ENCODE peak calls at places on chromosomes 13 and 19, in nine cellular contexts. One of them, this sample, is unnamed.

GRCh38 chr19:798415-799075 is 1.3 kb downstream of the PTBP1 start:
- DNase-seq in cardiac fibroblast: no peak
- DNase-seq in left ventricle myocardium inferior: no peak
- DNase-seq in GM12864: no peak
- DNase-seq in cardiac muscle cell: peak; percentile 20
- DNase-seq in lower lobe of right lung: peak; percentile 51
- DNase-seq in HCT116: no peak
- DNase-seq in PC-3: no peak
- DNase-seq in CD8-positive, alpha-beta T cell: no peak
- DNase-seq in this sample: no peak

GRCh38 chr19:3683866-3684816 is 16.1 kb downstream of the PIP5K1C start:
- DNase-seq in CD8-positive, alpha-beta T cell: no peak
- DNase-seq in PC-3: no peak
- DNase-seq in cardiac fibroblast: peak; percentile 39
- DNase-seq in lower lobe of right lung: peak; percentile 46
- DNase-seq in GM12864: no peak
- DNase-seq in cardiac muscle cell: no peak
- DNase-seq in left ventricle myocardium inferior: no peak
- DNase-seq in HCT116: no peak
- DNase-seq in this sample: no peak

GRCh38 chr13:75250526-75251183 is 231.3 kb downstream of the TBC1D4 start:
- DNase-seq in cardiac muscle cell: no peak
- DNase-seq in left ventricle myocardium inferior: no peak
- DNase-seq in lower lobe of right lung: no peak
- DNase-seq in PC-3: no peak
- DNase-seq in cardiac fibroblast: peak; percentile 86
- DNase-seq in HCT116: no peak
- DNase-seq in GM12864: no peak
- DNase-seq in CD8-positive, alpha-beta T cell: no peak
- DNase-seq in this sample: no peak

GRCh38 chr19:31334849-31335624 is 14.2 kb downstream of the TSHZ3 start:
- DNase-seq in cardiac muscle cell: no peak
- DNase-seq in HCT116: no peak
- DNase-seq in left ventricle myocardium inferior: no peak
- DNase-seq in PC-3: no peak
- DNase-seq in CD8-positive, alpha-beta T cell: no peak
- DNase-seq in cardiac fibroblast: peak; percentile 47
- DNase-seq in lower lobe of right lung: no peak
- DNase-seq in GM12864: no peak
- DNase-seq in this sample: no peak

GRCh38 chr13:73720216-73720840 is 413.9 kb downstream of the KLF12 start:
- DNase-seq in PC-3: no peak
- DNase-seq in HCT116: no peak
- DNase-seq in left ventricle myocardium inferior: no peak
- DNase-seq in cardiac muscle cell: no peak
- DNase-seq in cardiac fibroblast: peak; percentile 35
- DNase-seq in lower lobe of right lung: no peak
- DNase-seq in GM12864: no peak
- DNase-seq in CD8-positive, alpha-beta T cell: no peak
- DNase-seq in this sample: no peak

GRCh38 chr13:42048323-42048624 is 174 bp upstream of the DGKH start:
- DNase-seq in GM12864: no peak
- DNase-seq in lower lobe of right lung: no peak
- DNase-seq in cardiac fibroblast: no peak
- DNase-seq in CD8-positive, alpha-beta T cell: no peak
- DNase-seq in cardiac muscle cell: no peak
- DNase-seq in HCT116: no peak
- DNase-seq in left ventricle myocardium inferior: no peak
- DNase-seq in PC-3: no peak
- DNase-seq in this sample: no peak

GRCh38 chr13:41056996-41057711 is 4.2 kb upstream of the WBP4 start:
- DNase-seq in left ventricle myocardium inferior: no peak
- DNase-seq in HCT116: no peak
- DNase-seq in PC-3: no peak
- DNase-seq in CD8-positive, alpha-beta T cell: no peak
- DNase-seq in cardiac muscle cell: no peak
- DNase-seq in lower lobe of right lung: no peak
- DNase-seq in GM12864: no peak
- DNase-seq in cardiac fibroblast: no peak
- DNase-seq in this sample: no peak

GRCh38 chr19:35272122-35272715 is 3.5 kb downstream of the USF2 start:
- DNase-seq in GM12864: no peak
- DNase-seq in CD8-positive, alpha-beta T cell: no peak
- DNase-seq in left ventricle myocardium inferior: no peak
- DNase-seq in PC-3: no peak
- DNase-seq in HCT116: no peak
- DNase-seq in cardiac fibroblast: no peak
- DNase-seq in cardiac muscle cell: no peak
- DNase-seq in lower lobe of right lung: no peak
- DNase-seq in this sample: no peak

GRCh38 chr13:27924529-27925141 is 4.8 kb downstream of the PDX1 start:
- DNase-seq in cardiac fibroblast: no peak
- DNase-seq in GM12864: no peak
- DNase-seq in cardiac muscle cell: no peak
- DNase-seq in HCT116: no peak
- DNase-seq in CD8-positive, alpha-beta T cell: no peak
- DNase-seq in PC-3: no peak
- DNase-seq in left ventricle myocardium inferior: no peak
- DNase-seq in lower lobe of right lung: no peak
- DNase-seq in this sample: no peak

GRCh38 chr19:6587998-6588507 is 2.9 kb downstream of the CD70 start:
- DNase-seq in cardiac muscle cell: no peak
- DNase-seq in lower lobe of right lung: no peak
- DNase-seq in cardiac fibroblast: no peak
- DNase-seq in HCT116: no peak
- DNase-seq in CD8-positive, alpha-beta T cell: no peak
- DNase-seq in left ventricle myocardium inferior: no peak
- DNase-seq in PC-3: no peak
- DNase-seq in GM12864: no peak
- DNase-seq in this sample: no peak

GRCh38 chr13:97005631-97006262 is 11.5 kb upstream of the OXGR1 start:
- DNase-seq in left ventricle myocardium inferior: no peak
- DNase-seq in PC-3: peak; percentile 9
- DNase-seq in cardiac muscle cell: no peak
- DNase-seq in cardiac fibroblast: peak; percentile 69
- DNase-seq in GM12864: no peak
- DNase-seq in CD8-positive, alpha-beta T cell: no peak
- DNase-seq in HCT116: no peak
- DNase-seq in lower lobe of right lung: no peak
- DNase-seq in this sample: no peak

GRCh38 chr19:47152205-47152604 is 21.6 kb downstream of the SAE1 start:
- DNase-seq in cardiac muscle cell: no peak
- DNase-seq in HCT116: no peak
- DNase-seq in left ventricle myocardium inferior: no peak
- DNase-seq in GM12864: no peak
- DNase-seq in CD8-positive, alpha-beta T cell: no peak
- DNase-seq in cardiac fibroblast: no peak
- DNase-seq in lower lobe of right lung: no peak
- DNase-seq in PC-3: no peak
- DNase-seq in this sample: no peak

GRCh38 chr13:110414283-110414682 is 107.2 kb downstream of the COL4A2 start:
- DNase-seq in lower lobe of right lung: no peak
- DNase-seq in CD8-positive, alpha-beta T cell: no peak
- DNase-seq in cardiac muscle cell: no peak
- DNase-seq in HCT116: no peak
- DNase-seq in left ventricle myocardium inferior: no peak
- DNase-seq in PC-3: no peak
- DNase-seq in GM12864: no peak
- DNase-seq in cardiac fibroblast: no peak
- DNase-seq in this sample: no peak

GRCh38 chr13:97946951-97947588 is 6.4 kb upstream of the IPO5 start:
- DNase-seq in left ventricle myocardium inferior: no peak
- DNase-seq in cardiac fibroblast: peak; percentile 96
- DNase-seq in PC-3: peak; percentile 91
- DNase-seq in CD8-positive, alpha-beta T cell: no peak
- DNase-seq in GM12864: no peak
- DNase-seq in lower lobe of right lung: no peak
- DNase-seq in cardiac muscle cell: no peak
- DNase-seq in HCT116: no peak
- DNase-seq in this sample: no peak

GRCh38 chr13:32851083-32852064 is 164.8 kb upstream of the KL start:
- DNase-seq in left ventricle myocardium inferior: no peak
- DNase-seq in cardiac muscle cell: no peak
- DNase-seq in PC-3: no peak
- DNase-seq in CD8-positive, alpha-beta T cell: no peak
- DNase-seq in GM12864: no peak
- DNase-seq in lower lobe of right lung: no peak
- DNase-seq in HCT116: no peak
- DNase-seq in cardiac fibroblast: no peak
- DNase-seq in this sample: no peak

GRCh38 chr19:8206147-8207087 is 2.8 kb upstream of the CERS4 start:
- DNase-seq in left ventricle myocardium inferior: no peak
- DNase-seq in cardiac muscle cell: no peak
- DNase-seq in GM12864: no peak
- DNase-seq in CD8-positive, alpha-beta T cell: no peak
- DNase-seq in lower lobe of right lung: no peak
- DNase-seq in HCT116: no peak
- DNase-seq in cardiac fibroblast: no peak
- DNase-seq in PC-3: no peak
- DNase-seq in this sample: no peak

GRCh38 chr13:38752726-38753125 is 65.8 kb downstream of the FREM2 start:
- DNase-seq in GM12864: no peak
- DNase-seq in cardiac fibroblast: no peak
- DNase-seq in lower lobe of right lung: no peak
- DNase-seq in HCT116: no peak
- DNase-seq in left ventricle myocardium inferior: no peak
- DNase-seq in cardiac muscle cell: no peak
- DNase-seq in CD8-positive, alpha-beta T cell: no peak
- DNase-seq in PC-3: no peak
- DNase-seq in this sample: no peak

GRCh38 chr13:50580684-50581305 is 262.7 kb downstream of the DLEU7 start:
- DNase-seq in PC-3: no peak
- DNase-seq in left ventricle myocardium inferior: no peak
- DNase-seq in lower lobe of right lung: no peak
- DNase-seq in HCT116: no peak
- DNase-seq in CD8-positive, alpha-beta T cell: no peak
- DNase-seq in cardiac muscle cell: peak; percentile 56
- DNase-seq in GM12864: no peak
- DNase-seq in cardiac fibroblast: peak; percentile 82
- DNase-seq in this sample: no peak
- TF ChIP-seq CTCF in PC-3: no peak
- TF ChIP-seq CTCF in left ventricle myocardium inferior: peak; percentile 46
- TF ChIP-seq CTCF in lower lobe of right lung: no peak
- TF ChIP-seq CTCF in HCT116: no peak
- TF ChIP-seq CTCF in CD8-positive, alpha-beta T cell: no peak
- TF ChIP-seq CTCF in cardiac muscle cell: peak; percentile 29
- TF ChIP-seq CTCF in GM12864: no peak
- TF ChIP-seq CTCF in cardiac fibroblast: peak; percentile 36
- TF ChIP-seq CTCF in this sample: no peak

GRCh38 chr13:82477436-82477835 is 1404.8 kb downstream of the SLITRK1 start:
- DNase-seq in GM12864: no peak
- DNase-seq in lower lobe of right lung: no peak
- DNase-seq in HCT116: no peak
- DNase-seq in cardiac muscle cell: peak; percentile 0
- DNase-seq in CD8-positive, alpha-beta T cell: no peak
- DNase-seq in PC-3: no peak
- DNase-seq in left ventricle myocardium inferior: no peak
- DNase-seq in cardiac fibroblast: no peak
- DNase-seq in this sample: no peak

GRCh38 chr13:82480415-82480814 is 1401.9 kb downstream of the SLITRK1 start:
- DNase-seq in left ventricle myocardium inferior: no peak
- DNase-seq in GM12864: no peak
- DNase-seq in lower lobe of right lung: no peak
- DNase-seq in PC-3: peak; percentile 32
- DNase-seq in HCT116: no peak
- DNase-seq in CD8-positive, alpha-beta T cell: no peak
- DNase-seq in cardiac fibroblast: no peak
- DNase-seq in cardiac muscle cell: peak; percentile 0
- DNase-seq in this sample: no peak
- TF ChIP-seq CTCF in left ventricle myocardium inferior: no peak
- TF ChIP-seq CTCF in GM12864: no peak
- TF ChIP-seq CTCF in lower lobe of right lung: no peak
- TF ChIP-seq CTCF in PC-3: peak; percentile 58
- TF ChIP-seq CTCF in HCT116: peak; percentile 55
- TF ChIP-seq CTCF in CD8-positive, alpha-beta T cell: no peak
- TF ChIP-seq CTCF in cardiac fibroblast: no peak
- TF ChIP-seq CTCF in cardiac muscle cell: no peak
- TF ChIP-seq CTCF in this sample: no peak

GRCh38 chr13:84870190-84870589 is 929.0 kb downstream of the SLITRK6 start:
- DNase-seq in PC-3: peak; percentile 60
- DNase-seq in lower lobe of right lung: no peak
- DNase-seq in GM12864: no peak
- DNase-seq in cardiac muscle cell: no peak
- DNase-seq in HCT116: no peak
- DNase-seq in cardiac fibroblast: no peak
- DNase-seq in left ventricle myocardium inferior: no peak
- DNase-seq in CD8-positive, alpha-beta T cell: no peak
- DNase-seq in this sample: no peak
- TF ChIP-seq CTCF in PC-3: peak; percentile 57
- TF ChIP-seq CTCF in lower lobe of right lung: no peak
- TF ChIP-seq CTCF in GM12864: no peak
- TF ChIP-seq CTCF in cardiac muscle cell: no peak
- TF ChIP-seq CTCF in HCT116: peak; percentile 24
- TF ChIP-seq CTCF in cardiac fibroblast: no peak
- TF ChIP-seq CTCF in left ventricle myocardium inferior: peak; percentile 20
- TF ChIP-seq CTCF in CD8-positive, alpha-beta T cell: no peak
- TF ChIP-seq CTCF in this sample: no peak

GRCh38 chr19:45506246-45506990 is 861 bp upstream of the VASP start:
- DNase-seq in PC-3: peak; percentile 86
- DNase-seq in cardiac muscle cell: peak; percentile 96
- DNase-seq in GM12864: peak; percentile 68
- DNase-seq in lower lobe of right lung: peak; percentile 97
- DNase-seq in HCT116: peak; percentile 87
- DNase-seq in cardiac fibroblast: peak; percentile 92
- DNase-seq in left ventricle myocardium inferior: peak; percentile 97
- DNase-seq in CD8-positive, alpha-beta T cell: peak; percentile 97
- DNase-seq in this sample: peak; percentile 87

GRCh38 chr19:45506991-45507863 is at the start of gene VASP:
- DNase-seq in CD8-positive, alpha-beta T cell: peak; percentile 93
- DNase-seq in HCT116: peak; percentile 81
- DNase-seq in left ventricle myocardium inferior: peak; percentile 88
- DNase-seq in PC-3: peak; percentile 86
- DNase-seq in cardiac muscle cell: peak; percentile 91
- DNase-seq in lower lobe of right lung: peak; percentile 93
- DNase-seq in GM12864: peak; percentile 80
- DNase-seq in cardiac fibroblast: peak; percentile 88
- DNase-seq in this sample: peak; percentile 82

GRCh38 chr19:45503909-45504308 is 3.4 kb upstream of the VASP start:
- DNase-seq in GM12864: no peak
- DNase-seq in lower lobe of right lung: no peak
- DNase-seq in PC-3: no peak
- DNase-seq in CD8-positive, alpha-beta T cell: no peak
- DNase-seq in left ventricle myocardium inferior: no peak
- DNase-seq in cardiac fibroblast: no peak
- DNase-seq in cardiac muscle cell: no peak
- DNase-seq in HCT116: no peak
- DNase-seq in this sample: no peak

GRCh38 chr19:45505151-45505995 is 1.9 kb upstream of the VASP start:
- DNase-seq in CD8-positive, alpha-beta T cell: no peak
- DNase-seq in lower lobe of right lung: no peak
- DNase-seq in cardiac fibroblast: peak; percentile 48
- DNase-seq in GM12864: no peak
- DNase-seq in cardiac muscle cell: no peak
- DNase-seq in PC-3: no peak
- DNase-seq in HCT116: no peak
- DNase-seq in left ventricle myocardium inferior: no peak
- DNase-seq in this sample: no peak

GRCh38 chr19:45505996-45506245 is 1.4 kb upstream of the VASP start:
- DNase-seq in cardiac fibroblast: no peak
- DNase-seq in cardiac muscle cell: no peak
- DNase-seq in GM12864: no peak
- DNase-seq in left ventricle myocardium inferior: no peak
- DNase-seq in HCT116: no peak
- DNase-seq in CD8-positive, alpha-beta T cell: no peak
- DNase-seq in PC-3: no peak
- DNase-seq in lower lobe of right lung: no peak
- DNase-seq in this sample: no peak
- TF ChIP-seq CTCF in cardiac fibroblast: no peak
- TF ChIP-seq CTCF in cardiac muscle cell: no peak
- TF ChIP-seq CTCF in GM12864: no peak
- TF ChIP-seq CTCF in left ventricle myocardium inferior: no peak
- TF ChIP-seq CTCF in HCT116: no peak
- TF ChIP-seq CTCF in CD8-positive, alpha-beta T cell: no peak
- TF ChIP-seq CTCF in PC-3: no peak
- TF ChIP-seq CTCF in lower lobe of right lung: no peak
- TF ChIP-seq CTCF in this sample: no peak

This sample was measured in omental fat pad.